ENCODE peak calls at places on chromosomes 7 and 10, in seven cellular contexts. S, B, I, E, M, R and K are unnamed samples.
A peak's percentile ranks its signal among the peaks of the same experiment; 100 is the strongest.

GRCh38 chr7:28065308-28065707 is 115.3 kb downstream of the JAZF1 start:
- DNase-seq in S (no peak), B (no peak), I (no peak), E (no peak), M (peak; percentile 91), R (no peak), K (peak; percentile 82)

GRCh38 chr7:155868955-155869783 is 56.9 kb upstream of the SHH start:
- DNase-seq in S (no peak), B (peak; percentile 38), I (no peak), E (no peak), M (no peak), R (no peak), K (no peak)

GRCh38 chr7:88669913-88670312 is 89.6 kb upstream of the ZNF804B start:
- DNase-seq in S (no peak), B (no peak), I (no peak), E (no peak), M (no peak), R (no peak), K (no peak)

GRCh38 chr10:133353202-133353959 is 4.4 kb downstream of the FUOM start:
- DNase-seq in S (no peak), B (no peak), I (no peak), E (no peak), M (no peak), R (no peak), K (no peak)

GRCh38 chr7:29483219-29484104 is 80.2 kb upstream of the PRR15 start:
- DNase-seq in S (no peak), B (no peak), I (no peak), E (no peak), M (no peak), R (no peak), K (no peak)

GRCh38 chr10:5811387-5811821 is 1.8 kb downstream of the GDI2 start:
- DNase-seq in S (no peak), B (peak; percentile 23), I (no peak), E (no peak), M (peak; percentile 58), R (peak; percentile 67), K (no peak)

GRCh38 chr10:70775679-70776454 is 9.3 kb downstream of the TBATA start:
- DNase-seq in S (no peak), B (peak; percentile 67), I (peak; percentile 7), E (no peak), M (no peak), R (no peak), K (no peak)

GRCh38 chr7:105672820-105673219 is 91.5 kb upstream of the EFCAB10 start:
- DNase-seq in S (no peak), B (no peak), I (no peak), E (no peak), M (no peak), R (no peak), K (no peak)

GRCh38 chr7:28558236-28558635 is 145.9 kb downstream of the CREB5 start:
- DNase-seq in S (no peak), B (no peak), I (no peak), E (no peak), M (no peak), R (no peak), K (no peak)

GRCh38 chr7:4189151-4189570 is 492.9 kb upstream of the FOXK1 start:
- DNase-seq in S (peak; percentile 47), B (peak; percentile 90), I (peak; percentile 89), E (peak; percentile 79), M (peak; percentile 3), R (no peak), K (no peak)

GRCh38 chr7:140653319-140654108 is 12.9 kb upstream of the DENND2A start:
- DNase-seq in S (no peak), B (peak; percentile 82), I (peak; percentile 87), E (peak; percentile 89), M (peak; percentile 86), R (peak; percentile 87), K (peak; percentile 56)

GRCh38 chr7:2666130-2666529 is 21.9 kb upstream of the AMZ1 start:
- DNase-seq in S (no peak), B (no peak), I (no peak), E (no peak), M (no peak), R (no peak), K (no peak)

GRCh38 chr7:22979861-22980260 is 34.1 kb downstream of the HYCC1 start:
- DNase-seq in S (no peak), B (no peak), I (no peak), E (no peak), M (no peak), R (no peak), K (no peak)
- H3K4me3 ChIP-seq in S (no peak overlapping the region), B (no peak overlapping the region), I (no peak overlapping the region), E (no peak overlapping the region), M (no peak overlapping the region), R (no peak overlapping the region), K (no peak overlapping the region)

GRCh38 chr10:3495281-3495680 is 289.7 kb downstream of the KLF6 start:
- DNase-seq in S (no peak), B (no peak), I (no peak), E (no peak), M (no peak), R (no peak), K (no peak)

GRCh38 chr10:3494879-3495230 is 290.2 kb downstream of the KLF6 start:
- DNase-seq in S (no peak), B (no peak), I (no peak), E (no peak), M (no peak), R (no peak), K (no peak)

GRCh38 chr10:3496138-3496537 is 288.9 kb downstream of the KLF6 start:
- DNase-seq in S (no peak), B (no peak), I (no peak), E (no peak), M (no peak), R (no peak), K (no peak)

GRCh38 chr10:3493621-3494020 is 291.4 kb downstream of the KLF6 start:
- DNase-seq in S (no peak), B (no peak), I (no peak), E (no peak), M (no peak), R (no peak), K (no peak)

GRCh38 chr10:3494131-3494878 is 290.7 kb downstream of the KLF6 start:
- DNase-seq in S (no peak), B (no peak), I (no peak), E (no peak), M (no peak), R (no peak), K (no peak)
- H3K4me3 ChIP-seq in S (no peak overlapping the region), B (no peak overlapping the region), I (no peak overlapping the region), E (no peak overlapping the region), M (no peak overlapping the region), R (no peak overlapping the region), K (no peak overlapping the region)

DNA sequence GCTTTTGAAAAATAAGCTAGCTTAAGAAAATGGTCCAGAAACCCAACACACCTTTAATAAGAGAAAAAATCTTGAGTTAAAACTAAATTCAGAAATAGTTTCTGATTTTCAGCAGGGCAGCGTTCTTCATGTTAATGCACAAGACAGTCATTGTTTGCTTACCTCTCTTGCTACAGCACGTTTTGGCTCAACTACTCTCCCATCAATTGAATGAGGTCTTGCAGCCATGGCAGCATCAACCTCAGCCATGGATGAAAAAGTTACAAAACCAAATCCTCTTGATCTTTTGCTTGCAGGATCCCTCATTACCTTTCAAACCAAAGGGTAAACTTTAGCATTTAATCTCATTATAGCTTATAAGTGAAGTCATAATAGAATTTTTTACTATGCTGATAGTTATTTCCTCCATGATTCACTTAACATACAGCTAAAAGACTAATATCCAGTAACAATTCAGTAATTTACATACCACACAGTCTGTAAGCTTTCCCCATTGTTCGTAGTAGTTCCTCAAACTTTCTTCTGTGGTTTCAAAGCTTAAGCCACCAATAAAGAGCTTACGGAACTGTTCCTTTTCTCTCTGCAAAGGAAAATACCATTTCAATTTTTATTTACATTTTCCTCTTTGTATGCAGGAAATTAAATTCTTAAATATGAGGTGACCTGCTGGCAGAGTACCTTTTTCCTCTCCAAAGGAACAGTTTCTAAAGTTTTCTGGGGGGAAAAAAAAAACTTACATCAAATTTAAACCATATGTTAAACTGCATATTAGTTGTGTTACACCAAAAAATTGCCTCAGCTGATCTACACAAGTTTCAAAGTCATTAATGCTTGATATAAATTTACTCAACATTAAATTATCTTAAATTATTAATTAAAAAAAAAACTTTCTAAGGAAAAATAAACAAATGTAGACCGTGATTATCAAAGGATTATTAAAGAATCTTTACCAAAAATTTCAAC is 3.1 kb downstream of the HNRNPA2B1 start:
- DNase-seq in S (no peak), B (no peak), I (no peak), E (no peak), M (no peak), R (no peak), K (no peak)
- H3K4me3 ChIP-seq in S (peak overlapping the region; percentile 95), B (peak overlapping the region; percentile 99), I (peak overlapping the region; percentile 100), E (peak overlapping the region; percentile 81), M (peak overlapping the region; percentile 95), R (peak overlapping the region; percentile 96), K (peak overlapping the region; percentile 92)

GRCh38 chr7:153380636-153381035 is 621.1 kb downstream of the ACTR3B start:
- DNase-seq in S (no peak), B (no peak), I (no peak), E (no peak), M (no peak), R (no peak), K (no peak)
- H3K4me3 ChIP-seq in S (no peak overlapping the region), B (no peak overlapping the region), I (no peak overlapping the region), E (no peak overlapping the region), M (no peak overlapping the region), R (no peak overlapping the region), K (no peak overlapping the region)

GRCh38 chr7:137753067-137753466 is 93.7 kb downstream of the DGKI start:
- DNase-seq in S (no peak), B (no peak), I (no peak), E (no peak), M (no peak), R (no peak), K (no peak)

GRCh38 chr7:137754076-137754851 is 92.5 kb downstream of the DGKI start:
- DNase-seq in S (no peak), B (no peak), I (no peak), E (no peak), M (no peak), R (peak; percentile 70), K (no peak)

GRCh38 chr7:137755438-137755837 is 91.3 kb downstream of the DGKI start:
- DNase-seq in S (no peak), B (no peak), I (no peak), E (no peak), M (no peak), R (no peak), K (no peak)

GRCh38 chr7:137757146-137757925 is 89.4 kb downstream of the DGKI start:
- DNase-seq in S (no peak), B (no peak), I (no peak), E (no peak), M (peak; percentile 58), R (no peak), K (peak; percentile 41)

DNA sequence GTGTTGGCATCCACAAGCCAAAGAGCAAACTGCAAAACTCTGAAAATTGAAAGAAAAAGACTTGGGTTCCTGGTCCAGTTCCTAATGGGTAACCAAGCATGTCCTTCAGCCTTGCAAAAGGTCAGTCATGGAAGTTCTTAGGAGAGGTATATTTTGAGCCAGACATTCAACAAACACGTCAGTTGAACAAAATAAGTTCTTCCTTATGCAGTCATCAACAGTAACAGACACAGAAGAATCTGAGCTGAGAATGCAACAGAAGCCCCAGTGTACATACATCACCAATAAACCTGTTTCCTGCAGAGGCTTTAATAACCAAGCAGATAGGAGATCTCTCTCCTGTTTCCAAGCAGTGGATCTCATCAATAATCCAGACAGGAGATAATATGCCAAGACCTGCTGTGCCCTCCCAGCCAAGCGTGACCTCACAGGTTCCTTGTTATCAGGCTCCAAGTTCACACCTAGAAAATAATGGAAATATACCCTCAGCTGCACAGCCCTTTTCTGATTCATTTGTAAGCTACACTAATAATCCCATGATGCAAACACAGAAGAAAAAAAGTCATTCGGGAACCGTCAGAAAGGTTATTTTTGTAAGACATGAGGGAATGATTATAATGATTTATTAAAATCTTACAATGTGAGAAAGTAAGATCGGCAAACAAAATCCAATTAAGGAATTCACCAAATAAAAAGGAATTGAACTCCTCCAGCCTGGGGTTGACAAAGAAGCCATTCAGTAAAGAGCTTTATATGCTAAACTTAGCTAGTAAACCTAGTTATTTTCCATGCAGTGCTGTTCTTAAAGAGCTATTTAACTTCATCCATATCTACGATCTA is 90.7 kb downstream of the DGKI start:
- DNase-seq in S (no peak), B (no peak), I (no peak), E (no peak), M (peak; percentile 47), R (no peak), K (no peak)
- H3K4me3 ChIP-seq in S (no peak overlapping the region), B (no peak overlapping the region), I (no peak overlapping the region), E (no peak overlapping the region), M (no peak overlapping the region), R (no peak overlapping the region), K (no peak overlapping the region)